ENCODE peak calls at places on chromosomes 7 and 10, in eight cellular contexts. I is iPS-NIHi11; H is uterus; C is fibroblast of lung; W is prostate gland; S is HEK293T; G is T47D; J is stimulated activated CD4-positive, alpha-beta T cell treated with anti-CD3 and anti-CD28 coated beads, Interleukin-4, amount 100 ng/mL, for 4 hours. E is an unnamed sample.

GRCh38 chr10:114631678-114632417 is 26.2 kb downstream of the ABLIM1 start:
- DNase-seq in I (peak), H (no peak), C (no peak), W (no peak), S (peak), G (no peak), J (peak), E (peak)

GRCh38 chr7:8190121-8190895 is 71.7 kb downstream of the ICA1 start:
- DNase-seq in I (peak), H (no peak), C (peak), W (peak), S (peak), G (peak), J (peak), E (peak)

GRCh38 chr10:78619244-78619851 is 449.4 kb upstream of the ZMIZ1 start:
- DNase-seq in I (peak), H (no peak), C (no peak), W (no peak), S (no peak), G (peak), J (no peak), E (no peak)

GRCh38 chr7:76246804-76247389 is 45.2 kb downstream of the SRRM3 start:
- DNase-seq in I (no peak), H (no peak), C (no peak), W (no peak), S (no peak), G (no peak), J (no peak), E (no peak)

GRCh38 chr7:94676431-94676830 is 20.5 kb upstream of the SGCE start:
- DNase-seq in I (no peak), H (no peak), C (no peak), W (no peak), S (no peak), G (no peak), J (no peak), E (no peak)

GRCh38 chr7:99196536-99197288 is 11.2 kb downstream of the KPNA7 start:
- DNase-seq in I (no peak), H (no peak), C (peak), W (no peak), S (no peak), G (no peak), J (no peak), E (no peak)

GRCh38 chr10:106836923-106837322 is 327.6 kb downstream of the SORCS1 start:
- DNase-seq in I (no peak), H (no peak), C (no peak), W (no peak), S (no peak), G (no peak), J (no peak), E (no peak)

GRCh38 chr7:77327932-77328628 is 88.1 kb downstream of the GSAP start:
- DNase-seq in I (no peak), H (no peak), C (no peak), W (no peak), S (no peak), G (no peak), J (no peak), E (no peak)

GRCh38 chr7:50125766-50126165 is 32.7 kb upstream of the ZPBP start:
- DNase-seq in I (no peak), H (no peak), C (no peak), W (no peak), S (no peak), G (no peak), J (no peak), E (no peak)

GRCh38 chr10:120456143-120456625 is 843 bp upstream of the PLPP4 start:
- DNase-seq in I (peak), H (no peak), C (no peak), W (no peak), S (no peak), G (no peak), J (no peak), E (no peak)

GRCh38 chr7:155203059-155203881 is 94.4 kb upstream of the INSIG1 start:
- DNase-seq in I (no peak), H (no peak), C (no peak), W (no peak), S (no peak), G (no peak), J (no peak), E (no peak)

GRCh38 chr10:68135922-68136718 is 26.8 kb downstream of the MYPN start:
- DNase-seq in I (no peak), H (no peak), C (peak), W (no peak), S (peak), G (no peak), J (no peak), E (peak)